ENCODE peak calls at places on chromosomes 4 and X, in nine cellular contexts. X is spleen; K is left ventricle myocardium superior; V is iris pigment epithelial cell; G is fibroblast of mammary gland; P is AML-193; L is body of pancreas; T is lung microvascular endothelial cell; W is stimulated activated naive CD8-positive, alpha-beta T cell treated with anti-CD3 and anti-CD28 coated beads, Interleukin-15, amount 100 ng/mL, for 72 hours. R is an unnamed sample.

GRCh38 chr4:40553995-40554394 is 75.7 kb downstream of the RBM47 start:
- DNase-seq in X (peak), K (no peak), V (no peak), G (no peak), P (peak), L (peak), T (peak), W (no peak), R (no peak)

GRCh38 chr4:159516556-159516955 is 413.7 kb downstream of the RAPGEF2 start:
- DNase-seq in X (no peak), K (no peak), V (peak), G (peak), P (no peak), L (no peak), T (peak), W (no peak), R (no peak)

GRCh38 chr4:165384186-165384585 is 5.4 kb downstream of the CPE start:
- DNase-seq in X (no peak), K (no peak), V (no peak), G (no peak), P (no peak), L (no peak), T (no peak), W (no peak), R (no peak)

GRCh38 chr4:71009796-71010588 is 16.5 kb downstream of the DCK start:
- DNase-seq in X (no peak), K (no peak), V (peak), G (peak), P (peak), L (no peak), T (peak), W (no peak), R (peak)

GRCh38 chrX:30230395-30230794 is at the start of gene MAGEB3:
- DNase-seq in X (no peak), K (no peak), V (no peak), G (no peak), P (no peak), L (no peak), T (no peak), W (no peak), R (no peak)

GRCh38 chrX:101385795-101386541 is at the start of gene BTK:
- DNase-seq in X (no peak), K (no peak), V (no peak), G (no peak), P (peak), L (peak), T (no peak), W (no peak), R (no peak)

GRCh38 chr4:142265536-142265935 is 580.6 kb downstream of the INPP4B start:
- DNase-seq in X (no peak), K (no peak), V (peak), G (peak), P (no peak), L (peak), T (peak), W (no peak), R (peak)

GRCh38 chr4:146340798-146341197 is 126.5 kb downstream of the REELD1 start:
- DNase-seq in X (no peak), K (no peak), V (peak), G (peak), P (peak), L (no peak), T (peak), W (no peak), R (peak)

GRCh38 chr4:152935661-152936445 is at the start of gene FHDC1:
- DNase-seq in X (peak), K (peak), V (peak), G (no peak), P (no peak), L (peak), T (peak), W (peak), R (no peak)

GRCh38 chr4:73870260-73870659 is 1.1 kb downstream of the CXCL1 start:
- DNase-seq in X (no peak), K (no peak), V (peak), G (peak), P (peak), L (peak), T (peak), W (no peak), R (no peak)

GRCh38 chrX:121160987-121161386 is 113.6 kb downstream of the GLUD2 start:
- DNase-seq in X (no peak), K (no peak), V (peak), G (peak), P (no peak), L (no peak), T (no peak), W (no peak), R (peak)

GRCh38 chr4:124279741-124280140 is 432.8 kb downstream of the ANKRD50 start:
- DNase-seq in X (no peak), K (no peak), V (no peak), G (no peak), P (no peak), L (no peak), T (no peak), W (no peak), R (no peak)

GRCh38 chr4:3871181-3871852 is 105.1 kb downstream of the ADRA2C start:
- DNase-seq in X (peak), K (no peak), V (no peak), G (no peak), P (no peak), L (no peak), T (no peak), W (peak), R (no peak)

GRCh38 chr4:142408003-142408441 is 438.1 kb downstream of the INPP4B start:
- DNase-seq in X (no peak), K (no peak), V (peak), G (peak), P (no peak), L (no peak), T (peak), W (no peak), R (peak)

GRCh38 chr4:2301221-2301642 is 39.3 kb upstream of the MXD4 start:
- DNase-seq in X (peak), K (no peak), V (no peak), G (no peak), P (no peak), L (no peak), T (no peak), W (peak), R (no peak)

GRCh38 chrX:123348468-123348867 is 164.4 kb downstream of the GRIA3 start:
- DNase-seq in X (no peak), K (no peak), V (no peak), G (no peak), P (no peak), L (no peak), T (no peak), W (no peak), R (peak)

GRCh38 chr4:57070461-57070860 is 39.7 kb downstream of the IGFBP7 start:
- DNase-seq in X (no peak), K (no peak), V (no peak), G (no peak), P (no peak), L (no peak), T (no peak), W (no peak), R (no peak)

GRCh38 chr4:169361741-169362140 is 91.0 kb upstream of the SH3RF1 start:
- DNase-seq in X (no peak), K (no peak), V (no peak), G (no peak), P (no peak), L (no peak), T (peak), W (no peak), R (no peak)

GRCh38 chr4:140156529-140157171 is 2.7 kb upstream of the MAML3 start:
- DNase-seq in X (no peak), K (no peak), V (no peak), G (no peak), P (peak), L (no peak), T (no peak), W (peak), R (peak)

GRCh38 chr4:3250438-3250955 is 1.5 kb downstream of the MSANTD1 start:
- DNase-seq in X (peak), K (peak), V (no peak), G (no peak), P (no peak), L (peak), T (no peak), W (no peak), R (no peak)

GRCh38 chrX:120668357-120668756 is 38.5 kb upstream of the C1GALT1C1 start:
- DNase-seq in X (no peak), K (no peak), V (no peak), G (peak), P (no peak), L (no peak), T (no peak), W (no peak), R (no peak)

GRCh38 chrX:4682637-4683036 is 969.2 kb upstream of the PRKX start:
- DNase-seq in X (no peak), K (no peak), V (no peak), G (no peak), P (no peak), L (no peak), T (no peak), W (no peak), R (no peak)

GRCh38 chr4:184815046-184815877 is 10.5 kb downstream of the ACSL1 start:
- DNase-seq in X (peak), K (peak), V (peak), G (peak), P (peak), L (peak), T (peak), W (no peak), R (peak)

GRCh38 chr4:109232666-109233065 is 69.8 kb downstream of the COL25A1 start:
- DNase-seq in X (no peak), K (no peak), V (peak), G (no peak), P (no peak), L (no peak), T (no peak), W (no peak), R (no peak)

GRCh38 chr4:48698029-48698901 is 81.8 kb downstream of the FRYL start:
- DNase-seq in X (no peak), K (no peak), V (peak), G (peak), P (no peak), L (peak), T (peak), W (no peak), R (peak)

GRCh38 chrX:67544281-67544680 is 460 bp downstream of the AR start:
- DNase-seq in X (no peak), K (peak), V (peak), G (peak), P (no peak), L (no peak), T (peak), W (no peak), R (no peak)

GRCh38 chr4:176927117-176927516 is 134.4 kb upstream of the VEGFC start:
- DNase-seq in X (no peak), K (no peak), V (no peak), G (no peak), P (no peak), L (no peak), T (no peak), W (no peak), R (no peak)

GRCh38 chrX:19888419-19888879 is 1.0 kb upstream of the SH3KBP1 start:
- DNase-seq in X (no peak), K (no peak), V (peak), G (peak), P (peak), L (peak), T (peak), W (peak), R (peak)

GRCh38 chr4:183638436-183638835 is 20.5 kb downstream of the RWDD4 start:
- DNase-seq in X (no peak), K (no peak), V (peak), G (no peak), P (no peak), L (no peak), T (no peak), W (no peak), R (peak)

R was measured in AG10803.